ENCODE peak calls at places on chromosomes 1 and 21, in seven cellular contexts. L, K, Q, S, O, E and Z are unnamed samples.

GRCh38 chr1:224621813-224622682 is 5.9 kb downstream of the CNIH3 start:
- DNase-seq in L (no peak), K (no peak), Q (no peak), S (no peak), O (no peak), E (no peak), Z (no peak)

GRCh38 chr1:203311368-203312301 is 6.3 kb downstream of the BTG2 start:
- DNase-seq in L (no peak), K (no peak), Q (no peak), S (no peak), O (no peak), E (no peak), Z (no peak)

GRCh38 chr1:62082456-62083363 is 111.9 kb upstream of the L1TD1 start:
- DNase-seq in L (peak), K (peak), Q (peak), S (peak), O (no peak), E (peak), Z (peak)

GRCh38 chr1:24850353-24850905 is 79.6 kb downstream of the RUNX3 start:
- DNase-seq in L (no peak), K (no peak), Q (no peak), S (no peak), O (no peak), E (peak), Z (peak)

GRCh38 chr1:115275216-115275615 is 62.8 kb downstream of the NGF start:
- DNase-seq in L (no peak), K (no peak), Q (peak), S (no peak), O (no peak), E (peak), Z (peak)

GRCh38 chr1:246534114-246534513 is 27.0 kb upstream of the SMYD3 start:
- DNase-seq in L (no peak), K (no peak), Q (no peak), S (no peak), O (no peak), E (no peak), Z (no peak)

GRCh38 chr1:32870615-32871363 is at the start of gene FNDC5:
- DNase-seq in L (no peak), K (peak), Q (peak), S (no peak), O (no peak), E (peak), Z (peak)

GRCh38 chr1:194297999-194298598 is 1111.7 kb upstream of the B3GALT2 start:
- DNase-seq in L (no peak), K (no peak), Q (no peak), S (no peak), O (no peak), E (peak), Z (no peak)

GRCh38 chr1:116268211-116268610 is 104.8 kb upstream of the ATP1A1 start:
- DNase-seq in L (no peak), K (no peak), Q (no peak), S (peak), O (peak), E (no peak), Z (peak)

GRCh38 chr1:89724369-89725015 is 91.6 kb downstream of the LRRC8C start:
- DNase-seq in L (peak), K (no peak), Q (peak), S (no peak), O (no peak), E (peak), Z (peak)

GRCh38 chr1:94730450-94730849 is 89.7 kb upstream of the SLC44A3 start:
- DNase-seq in L (no peak), K (no peak), Q (no peak), S (no peak), O (no peak), E (no peak), Z (no peak)

GRCh38 chr1:159248311-159248710 is 43.6 kb downstream of the ACKR1 start:
- DNase-seq in L (no peak), K (no peak), Q (no peak), S (no peak), O (no peak), E (no peak), Z (no peak)

GRCh38 chr1:184222561-184223157 is 164.2 kb upstream of the C1orf21 start:
- DNase-seq in L (peak), K (peak), Q (peak), S (peak), O (no peak), E (peak), Z (peak)

DNA sequence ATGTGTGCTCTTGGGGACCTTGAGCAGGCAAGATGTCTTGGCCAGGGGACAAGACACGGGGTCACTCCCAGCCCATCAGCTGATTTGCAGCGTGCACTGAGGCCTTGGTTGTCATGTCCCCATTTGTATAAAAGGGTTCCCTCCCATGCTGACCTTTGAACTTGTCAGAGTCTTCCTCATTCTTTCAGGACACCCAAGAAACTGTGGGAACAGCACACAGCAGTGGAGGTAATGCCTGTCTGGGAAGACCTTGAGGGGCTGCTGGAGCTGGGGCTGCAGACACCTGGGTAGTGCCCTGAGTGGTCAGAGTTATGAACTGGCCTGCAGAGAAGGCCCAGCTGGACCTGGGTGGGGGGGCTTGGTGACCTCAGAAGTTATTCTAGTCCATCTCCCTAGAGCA is 46.4 kb downstream of the FAAH start:
- DNase-seq in L (no peak), K (no peak), Q (no peak), S (no peak), O (no peak), E (no peak), Z (no peak)
- TF ChIP-seq CTCF in L (no peak), K (no peak), Q (no peak), S (no peak), O (no peak), E (no peak), Z (no peak)

GRCh38 chr1:74775735-74776134 is 42.8 kb downstream of the TYW3 start:
- DNase-seq in L (no peak), K (no peak), Q (no peak), S (no peak), O (no peak), E (no peak), Z (no peak)
- TF ChIP-seq CTCF in L (no peak), K (no peak), Q (no peak), S (no peak), O (no peak), E (peak), Z (no peak)

GRCh38 chr21:44312716-44313115 is 12.9 kb downstream of the PFKL start:
- DNase-seq in L (no peak), K (no peak), Q (no peak), S (no peak), O (no peak), E (no peak), Z (no peak)

GRCh38 chr21:44312089-44312488 is 12.2 kb downstream of the PFKL start:
- DNase-seq in L (no peak), K (no peak), Q (no peak), S (no peak), O (no peak), E (no peak), Z (no peak)

GRCh38 chr21:44313451-44313850 is 13.6 kb downstream of the PFKL start:
- DNase-seq in L (no peak), K (no peak), Q (no peak), S (no peak), O (no peak), E (no peak), Z (no peak)

GRCh38 chr21:44311108-44311507 is 11.3 kb downstream of the PFKL start:
- DNase-seq in L (no peak), K (no peak), Q (no peak), S (no peak), O (no peak), E (no peak), Z (no peak)

DNA sequence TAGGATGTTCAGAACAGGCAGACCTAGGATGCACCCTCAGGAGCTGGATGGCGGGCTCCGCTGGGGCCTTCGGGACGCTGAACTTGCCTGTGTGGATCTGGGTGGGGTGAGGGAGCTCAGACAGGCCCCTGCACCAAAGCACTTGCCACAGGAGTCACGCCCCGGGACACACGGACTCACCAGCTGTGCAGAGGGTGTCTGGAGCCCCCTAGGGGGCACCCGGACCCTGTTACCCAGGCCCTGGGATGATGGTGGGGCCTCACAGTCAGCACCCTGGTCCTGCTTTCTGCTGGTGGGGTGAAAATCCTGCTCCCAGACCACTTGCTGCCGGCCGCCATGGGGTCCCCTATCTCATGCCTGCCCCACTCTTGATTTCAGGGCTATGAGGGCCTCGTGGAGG is 10.8 kb downstream of the PFKL start:
- DNase-seq in L (no peak), K (no peak), Q (no peak), S (no peak), O (no peak), E (no peak), Z (no peak)
- TF ChIP-seq CTCF in L (no peak), K (no peak), Q (no peak), S (no peak), O (no peak), E (no peak), Z (no peak)

DNA sequence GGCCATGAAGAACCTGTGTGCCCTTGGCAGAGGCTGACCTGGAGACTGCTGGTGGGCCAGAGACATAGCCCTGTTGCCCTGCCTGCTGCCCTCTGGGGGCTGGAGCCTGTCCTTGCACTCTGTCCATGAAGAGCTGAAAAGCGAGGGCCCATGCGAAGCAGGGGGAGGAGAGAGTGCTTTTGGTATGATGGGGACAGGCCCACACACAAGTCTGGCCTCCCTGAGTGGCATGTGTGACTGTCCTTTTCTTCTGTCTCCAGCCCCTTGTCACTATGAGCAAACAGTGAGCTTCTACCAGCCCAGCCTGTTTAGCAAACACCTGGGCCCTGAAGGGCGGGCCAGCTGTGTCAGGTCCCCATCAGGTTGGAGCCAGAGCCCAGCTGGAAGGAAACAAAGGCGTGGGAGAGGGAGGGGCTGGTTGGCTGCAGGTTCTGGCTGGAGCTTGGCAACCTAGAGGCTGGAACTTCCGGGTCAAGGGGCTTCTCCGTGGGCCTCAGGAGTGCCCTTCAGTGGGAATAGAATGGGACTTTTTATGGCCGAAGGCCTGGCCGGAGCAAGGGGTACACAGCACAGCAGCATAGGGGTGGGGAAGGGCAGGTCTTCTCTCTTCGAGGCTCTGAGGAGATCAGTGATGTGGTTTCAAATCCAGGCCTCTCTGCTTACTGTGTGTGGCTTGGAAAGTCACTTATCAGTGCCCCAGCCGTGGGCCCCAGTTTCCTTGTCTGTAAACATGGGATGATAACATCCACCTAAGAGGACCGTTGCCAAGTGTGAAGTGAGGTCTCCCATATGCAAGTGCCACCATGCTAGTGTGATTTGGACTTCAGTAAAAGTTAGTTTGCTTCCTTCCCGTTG is 14.3 kb downstream of the QSOX1 start:
- DNase-seq in L (peak), K (peak), Q (peak), S (peak), O (peak), E (peak), Z (peak)
- TF ChIP-seq CTCF in L (peak), K (peak), Q (peak), S (peak), O (peak), E (peak), Z (peak)

GRCh38 chr1:38817958-38818705 is 41.4 kb downstream of the RRAGC start:
- DNase-seq in L (peak), K (peak), Q (peak), S (no peak), O (no peak), E (no peak), Z (no peak)
- TF ChIP-seq CTCF in L (peak), K (peak), Q (peak), S (peak), O (peak), E (peak), Z (peak)

GRCh38 chr1:156136970-156137483 is 16.4 kb upstream of the SEMA4A start:
- DNase-seq in L (no peak), K (no peak), Q (no peak), S (no peak), O (no peak), E (no peak), Z (no peak)
- TF ChIP-seq CTCF in L (no peak), K (no peak), Q (peak), S (no peak), O (no peak), E (no peak), Z (peak)

GRCh38 chr1:180231506-180232420 is 1.7 kb downstream of the LHX4 start:
- DNase-seq in L (no peak), K (peak), Q (peak), S (peak), O (no peak), E (peak), Z (peak)
- TF ChIP-seq CTCF in L (no peak), K (no peak), Q (no peak), S (no peak), O (no peak), E (no peak), Z (no peak)

GRCh38 chr1:232308616-232309015 is 321.3 kb downstream of the SIPA1L2 start:
- DNase-seq in L (no peak), K (no peak), Q (no peak), S (no peak), O (no peak), E (no peak), Z (no peak)

GRCh38 chr1:232303221-232303620 is 326.7 kb downstream of the SIPA1L2 start:
- DNase-seq in L (no peak), K (no peak), Q (no peak), S (no peak), O (no peak), E (no peak), Z (no peak)

GRCh38 chr1:232307299-232307698 is 322.6 kb downstream of the SIPA1L2 start:
- DNase-seq in L (no peak), K (no peak), Q (no peak), S (no peak), O (no peak), E (no peak), Z (no peak)

GRCh38 chr1:232305020-232305419 is 324.9 kb downstream of the SIPA1L2 start:
- DNase-seq in L (no peak), K (no peak), Q (no peak), S (peak), O (no peak), E (no peak), Z (no peak)

DNA sequence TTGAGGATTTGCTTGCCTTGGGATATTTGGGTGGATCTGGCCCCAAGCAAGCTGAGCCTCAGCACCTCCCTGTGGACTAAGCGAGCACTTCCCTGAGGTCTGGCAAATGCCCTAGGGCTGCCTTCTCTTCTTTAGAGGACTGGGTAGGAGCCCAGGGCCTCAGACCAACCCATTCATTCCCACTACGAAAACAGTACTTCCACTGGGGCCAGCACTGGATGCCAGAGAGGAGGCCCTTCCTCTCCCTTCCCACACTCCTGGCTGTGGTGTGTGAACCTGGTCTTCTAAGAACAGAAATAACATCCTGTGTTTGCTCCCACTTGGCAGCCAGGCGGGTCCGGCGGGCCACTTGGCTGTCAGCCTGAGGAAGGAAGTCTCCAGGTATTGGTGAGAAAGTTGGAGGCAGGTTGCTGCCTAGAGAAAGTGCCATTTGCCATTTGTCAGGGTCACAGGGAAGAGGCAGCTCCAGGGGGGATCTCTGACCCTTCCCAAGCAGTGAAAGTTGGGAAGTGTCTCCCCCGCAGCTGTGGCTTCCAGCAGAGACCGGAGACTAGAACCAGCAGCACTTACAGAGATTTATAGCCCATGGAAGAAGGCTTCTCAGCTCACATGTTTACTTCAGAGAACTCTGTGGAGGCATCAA is 323.5 kb downstream of the SIPA1L2 start:
- DNase-seq in L (no peak), K (peak), Q (no peak), S (peak), O (no peak), E (no peak), Z (no peak)
- TF ChIP-seq CTCF in L (no peak), K (no peak), Q (no peak), S (no peak), O (no peak), E (no peak), Z (peak)

GRCh38 chr1:93304716-93305138 is 41.0 kb upstream of the DR1 start:
- DNase-seq in L (peak), K (peak), Q (peak), S (peak), O (no peak), E (peak), Z (peak)
- TF ChIP-seq CTCF in L (peak), K (peak), Q (peak), S (peak), O (peak), E (peak), Z (peak)